ENCODE peak calls at places on chromosome 11, in eight cellular contexts. V is activated B cell treated with CpG ODN at 0.5 μM for 24 hours, K is upper lobe of right lung, F is brain microvascular endothelial cell, T is PC-9, A is bronchial epithelial cell, H is HL-60, G is DND-41. W is an unnamed sample.

GRCh38 chr11:17012712-17013547 is 1.3 kb downstream of the PLEKHA7 start:
- DNase-seq in V (no peak), A (peak), T (peak), H (no peak), K (peak), F (peak), G (no peak), W (no peak)

GRCh38 chr11:66719111-66719872 is 9.7 kb downstream of the SPTBN2 start:
- DNase-seq in A (no peak), H (no peak), V (no peak), K (peak), G (no peak), F (no peak), T (no peak), W (no peak)

GRCh38 chr11:70575396-70576060 is 177.2 kb downstream of the CTTN start:
- DNase-seq in F (no peak), G (no peak), A (no peak), K (peak), V (no peak), T (no peak), H (no peak), W (no peak)

GRCh38 chr11:134659882-134660281 is 247.8 kb upstream of the B3GAT1 start:
- DNase-seq in T (no peak), K (no peak), G (peak), F (no peak), A (no peak), H (no peak), V (no peak), W (no peak)

GRCh38 chr11:17413414-17414316 is 25.2 kb upstream of the KCNJ11 start:
- DNase-seq in G (no peak), K (peak), F (no peak), H (no peak), T (no peak), A (no peak), V (no peak), W (no peak)

GRCh38 chr11:27392715-27393114 is 29.7 kb upstream of the CCDC34 start:
- DNase-seq in K (no peak), V (no peak), A (peak), G (no peak), H (no peak), T (peak), F (peak), W (no peak)

GRCh38 chr11:12017865-12018453 is 9.5 kb upstream of the DKK3 start:
- DNase-seq in H (no peak), G (no peak), A (no peak), F (no peak), T (no peak), K (no peak), V (no peak), W (no peak)

GRCh38 chr11:129143335-129143734 is 48.8 kb downstream of the ARHGAP32 start:
- DNase-seq in F (peak), V (no peak), G (no peak), T (peak), A (peak), K (peak), H (no peak), W (no peak)

GRCh38 chr11:28729339-28729738 is 621.2 kb downstream of the METTL15 start:
- DNase-seq in G (no peak), K (peak), T (no peak), A (no peak), F (no peak), V (no peak), H (no peak), W (no peak)

GRCh38 chr11:60252709-60253108 is 9.8 kb upstream of the MS4A4E start:
- DNase-seq in K (no peak), V (no peak), H (no peak), G (no peak), F (no peak), A (no peak), T (no peak), W (no peak)

GRCh38 chr11:121038642-121039409 is 14.9 kb downstream of the TBCEL start:
- DNase-seq in G (no peak), F (no peak), T (no peak), H (no peak), A (no peak), K (no peak), V (no peak), W (no peak)

GRCh38 chr11:110425751-110426545 is 3.8 kb upstream of the FDX1 start:
- DNase-seq in G (no peak), K (no peak), F (peak), V (no peak), T (no peak), A (peak), H (no peak), W (no peak)

GRCh38 chr11:132140056-132140455 is 769.6 kb downstream of the NTM start:
- DNase-seq in G (no peak), H (no peak), F (no peak), K (no peak), T (no peak), V (no peak), A (no peak), W (no peak)

GRCh38 chr11:112694813-112695212 is 266.4 kb upstream of the NCAM1 start:
- DNase-seq in F (no peak), H (no peak), A (peak), T (no peak), K (no peak), V (no peak), G (no peak), W (no peak)

GRCh38 chr11:109422755-109423113 is 744 bp downstream of the C11orf87 start:
- DNase-seq in H (peak), T (no peak), V (no peak), A (peak), F (no peak), K (no peak), G (no peak), W (no peak)

GRCh38 chr11:34194576-34195335 is 89.3 kb downstream of the NAT10 start:
- DNase-seq in G (no peak), H (no peak), F (no peak), A (no peak), K (no peak), V (no peak), T (peak), W (no peak)

GRCh38 chr11:4095509-4096230 is 1.1 kb downstream of the RRM1 start:
- DNase-seq in H (peak), G (no peak), K (no peak), A (peak), V (no peak), F (peak), T (peak), W (no peak)

GRCh38 chr11:114604179-114604813 is 8.7 kb upstream of the NXPE4 start:
- DNase-seq in F (no peak), K (no peak), H (no peak), G (no peak), A (no peak), T (no peak), V (no peak), W (no peak)

GRCh38 chr11:16739326-16739875 is 954 bp downstream of the C11orf58 start:
- DNase-seq in H (no peak), V (no peak), A (no peak), G (no peak), T (no peak), F (peak), K (no peak), W (no peak)

GRCh38 chr11:111114091-111114490 is 131.4 kb upstream of the POU2AF2 start:
- DNase-seq in V (no peak), F (no peak), K (no peak), G (no peak), A (no peak), T (no peak), H (no peak), W (no peak)

GRCh38 chr11:116694815-116695590 is 77.8 kb downstream of the BUD13 start:
- DNase-seq in A (peak), G (no peak), V (no peak), T (no peak), K (no peak), H (no peak), F (no peak), W (no peak)

GRCh38 chr11:64389851-64390250 is 30.9 kb downstream of the RPS6KA4 start:
- DNase-seq in K (no peak), F (no peak), A (no peak), V (no peak), T (no peak), G (no peak), H (no peak), W (no peak)

GRCh38 chr11:77592727-77593126 is 3.0 kb downstream of the AQP11 start:
- DNase-seq in T (no peak), H (no peak), V (no peak), A (no peak), G (no peak), F (no peak), K (no peak), W (no peak)

GRCh38 chr11:124402326-124402922 is 3.6 kb upstream of the OR8B3 start:
- DNase-seq in K (no peak), V (no peak), T (peak), G (peak), F (peak), H (peak), A (peak), W (peak)

GRCh38 chr11:7577883-7578242 is 64.1 kb downstream of the PPFIBP2 start:
- DNase-seq in F (peak), V (no peak), K (no peak), A (peak), G (peak), T (peak), H (peak), W (no peak)

GRCh38 chr11:133957926-133958325 is 1.2 kb upstream of the IGSF9B start:
- DNase-seq in A (no peak), T (no peak), V (no peak), K (no peak), F (no peak), H (no peak), G (no peak), W (no peak)

GRCh38 chr11:86099727-86100320 is 30.9 kb upstream of the PICALM start:
- DNase-seq in T (peak), H (no peak), F (no peak), A (peak), V (no peak), K (no peak), G (no peak), W (no peak)

GRCh38 chr11:64250406-64250874 is 890 bp upstream of the PLCB3 start:
- DNase-seq in A (no peak), F (no peak), K (no peak), G (no peak), T (no peak), H (no peak), V (no peak), W (no peak)

GRCh38 chr11:12248330-12248729 is 129.0 kb upstream of the PARVA start:
- DNase-seq in H (no peak), K (peak), A (peak), V (no peak), G (no peak), T (peak), F (no peak), W (no peak)

GRCh38 chr11:72217856-72218745 is 1.5 kb downstream of the FOLR2 start:
- DNase-seq in F (no peak), K (no peak), V (no peak), G (no peak), A (no peak), T (no peak), H (no peak), W (no peak)

GRCh38 chr11:86067230-86068137 is 1.4 kb downstream of the PICALM start:
- DNase-seq in V (no peak), G (no peak), T (peak), K (no peak), H (peak), A (peak), F (no peak), W (no peak)

GRCh38 chr11:115920841-115921480 is 416.7 kb upstream of the CADM1 start:
- DNase-seq in F (no peak), K (no peak), A (no peak), G (no peak), H (no peak), V (no peak), T (no peak), W (no peak)

GRCh38 chr11:110862407-110862806 is 150.2 kb upstream of the ARHGAP20 start:
- DNase-seq in K (no peak), G (no peak), H (no peak), V (no peak), T (no peak), A (no peak), F (no peak), W (no peak)

GRCh38 chr11:120384476-120384875 is 48.3 kb downstream of the ARHGEF12 start:
- DNase-seq in A (no peak), G (no peak), T (no peak), H (no peak), V (no peak), F (no peak), K (no peak), W (no peak)

GRCh38 chr11:27705873-27706820 is 5.9 kb upstream of the BDNF start:
- DNase-seq in A (peak), V (no peak), H (no peak), F (no peak), G (no peak), K (no peak), T (no peak), W (no peak)

GRCh38 chr11:86069408-86070086 is 663 bp upstream of the PICALM start:
- DNase-seq in G (no peak), V (no peak), A (peak), T (peak), H (peak), K (no peak), F (peak), W (no peak)

GRCh38 chr11:119783466-119784400 is 54.7 kb upstream of the NECTIN1 start:
- DNase-seq in F (peak), K (no peak), V (no peak), H (no peak), A (no peak), G (no peak), T (no peak), W (no peak)

GRCh38 chr11:130719516-130719915 is 196.8 kb downstream of the SNX19 start:
- DNase-seq in F (peak), V (no peak), A (no peak), H (no peak), G (no peak), T (no peak), K (no peak), W (no peak)

GRCh38 chr11:130712480-130712879 is 203.8 kb downstream of the SNX19 start:
- DNase-seq in V (no peak), F (no peak), H (no peak), K (no peak), G (no peak), A (no peak), T (no peak), W (no peak)

GRCh38 chr11:130718118-130718517 is 198.2 kb downstream of the SNX19 start:
- DNase-seq in T (no peak), H (no peak), V (no peak), G (no peak), A (no peak), K (no peak), F (peak), W (no peak)

GRCh38 chr11:130711193-130711592 is 205.1 kb downstream of the SNX19 start:
- DNase-seq in G (no peak), H (no peak), F (peak), T (no peak), V (no peak), A (no peak), K (no peak), W (no peak)

DNA sequence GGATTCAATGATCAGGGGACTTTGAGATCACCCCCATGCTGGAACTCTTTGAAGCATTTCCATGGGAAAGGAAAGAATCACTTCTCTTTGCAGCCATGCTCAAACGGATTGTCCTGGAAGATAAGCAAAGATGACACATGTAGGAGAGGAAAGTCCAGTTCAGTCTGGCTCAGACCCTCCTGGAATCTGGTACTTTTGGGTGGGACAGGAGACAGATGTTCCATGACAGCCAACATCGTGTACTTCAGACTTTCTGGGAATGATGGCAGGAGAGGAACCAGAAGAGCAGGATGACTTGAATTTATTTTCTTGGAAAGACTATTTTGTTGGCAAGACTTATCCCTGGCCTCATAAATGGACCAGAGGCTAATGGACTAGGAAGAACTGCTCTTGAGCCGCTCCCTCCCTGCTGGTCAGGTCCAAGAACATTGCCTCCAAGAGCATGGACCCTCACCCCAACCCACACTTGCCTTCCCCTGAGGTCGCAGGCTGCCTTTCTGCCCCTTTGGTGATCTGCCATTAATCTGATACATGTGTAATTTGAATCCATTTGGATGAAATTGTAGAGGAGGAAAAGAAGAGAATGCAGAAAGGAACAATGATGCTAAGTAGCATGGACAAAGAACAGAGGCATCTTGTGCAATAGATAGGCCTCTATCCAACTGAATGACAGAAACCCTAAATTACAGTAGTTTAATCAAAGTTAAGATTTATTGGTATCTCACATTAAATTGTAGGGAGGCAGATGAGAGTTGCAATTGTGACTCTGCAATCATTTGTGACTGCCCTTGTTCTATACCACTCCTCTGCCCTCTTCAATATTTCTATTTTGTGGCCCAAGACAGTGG is 201.0 kb downstream of the SNX19 start:
- DNase-seq in A (no peak), T (no peak), V (no peak), K (no peak), F (no peak), H (no peak), G (no peak), W (no peak)
- TF ChIP-seq CTCF in A (no peak), T (no peak), V (no peak), K (no peak), F (no peak), H (no peak), G (no peak), W (no peak)

GRCh38 chr11:2088284-2088683 is 50.9 kb downstream of the IGF2 start:
- DNase-seq in V (no peak), F (no peak), G (no peak), T (no peak), K (no peak), H (no peak), A (no peak), W (no peak)

GRCh38 chr11:2091112-2091746 is 48.0 kb downstream of the IGF2 start:
- DNase-seq in V (no peak), G (no peak), T (no peak), H (no peak), F (no peak), K (peak), A (no peak), W (no peak)

GRCh38 chr11:2089536-2090165 is 49.5 kb downstream of the IGF2 start:
- DNase-seq in H (no peak), T (no peak), K (peak), F (no peak), A (peak), V (no peak), G (peak), W (peak)

GRCh38 chr11:2090172-2091111 is 48.7 kb downstream of the IGF2 start:
- DNase-seq in F (no peak), K (peak), V (no peak), H (no peak), A (no peak), T (no peak), G (no peak), W (peak)

DNA sequence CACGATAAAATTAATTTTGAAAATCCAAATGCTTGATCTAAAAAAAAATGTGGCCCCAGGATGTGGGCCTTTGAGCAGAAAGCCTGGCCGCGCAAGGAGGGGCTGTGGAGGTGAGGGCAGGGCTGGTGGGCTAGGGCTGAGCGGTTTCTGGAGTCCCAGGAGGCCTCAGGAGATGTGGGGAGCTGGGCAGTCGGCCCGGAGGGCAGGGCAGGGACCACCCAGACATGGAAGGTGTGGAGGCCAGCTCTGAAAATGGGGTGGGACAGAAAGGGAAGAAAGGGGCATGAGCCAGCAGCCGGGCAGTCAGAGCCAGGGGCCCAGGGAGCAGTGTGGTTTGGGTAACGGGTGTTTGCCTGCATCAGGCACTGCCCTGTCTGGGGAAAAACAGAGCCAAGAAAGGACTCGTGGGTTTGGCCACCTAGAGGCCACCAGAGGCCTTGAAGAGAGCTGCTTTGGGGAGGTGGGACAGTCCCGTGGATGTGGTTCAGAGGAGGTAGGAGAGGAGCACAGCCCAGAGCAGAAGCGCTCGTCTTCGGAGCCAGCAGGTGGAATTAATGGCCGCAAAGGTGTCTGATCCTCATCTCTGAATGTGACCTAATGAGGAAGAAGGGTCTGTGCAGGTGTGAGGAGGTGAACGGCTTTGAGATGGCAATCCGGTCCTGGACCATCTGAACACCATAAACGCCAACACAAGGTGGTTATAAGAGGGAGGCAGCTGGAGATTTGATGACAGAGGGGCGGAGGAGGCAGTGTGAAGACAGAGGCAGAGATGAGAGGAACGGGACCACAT is 50.2 kb downstream of the IGF2 start:
- DNase-seq in V (no peak), T (no peak), G (no peak), F (no peak), H (no peak), K (peak), A (no peak), W (peak)
- TF ChIP-seq CTCF in V (no peak), T (no peak), G (peak), F (peak), H (no peak), K (no peak), A (peak), W (no peak)

GRCh38 chr11:117953029-117953671 is 23.9 kb upstream of the TMPRSS13 start:
- DNase-seq in K (no peak), F (no peak), G (peak), T (no peak), A (no peak), H (peak), V (no peak), W (no peak)

GRCh38 chr11:117949062-117949461 is 19.9 kb upstream of the TMPRSS13 start:
- DNase-seq in T (no peak), F (no peak), K (no peak), H (no peak), G (no peak), V (no peak), A (no peak), W (no peak)

GRCh38 chr11:117946842-117947526 is 17.8 kb upstream of the TMPRSS13 start:
- DNase-seq in T (peak), H (peak), V (peak), A (peak), G (peak), F (peak), K (peak), W (peak)

GRCh38 chr11:117950999-117951961 is 22.1 kb upstream of the TMPRSS13 start:
- DNase-seq in T (no peak), H (peak), A (no peak), G (peak), K (no peak), F (no peak), V (peak), W (no peak)

DNA sequence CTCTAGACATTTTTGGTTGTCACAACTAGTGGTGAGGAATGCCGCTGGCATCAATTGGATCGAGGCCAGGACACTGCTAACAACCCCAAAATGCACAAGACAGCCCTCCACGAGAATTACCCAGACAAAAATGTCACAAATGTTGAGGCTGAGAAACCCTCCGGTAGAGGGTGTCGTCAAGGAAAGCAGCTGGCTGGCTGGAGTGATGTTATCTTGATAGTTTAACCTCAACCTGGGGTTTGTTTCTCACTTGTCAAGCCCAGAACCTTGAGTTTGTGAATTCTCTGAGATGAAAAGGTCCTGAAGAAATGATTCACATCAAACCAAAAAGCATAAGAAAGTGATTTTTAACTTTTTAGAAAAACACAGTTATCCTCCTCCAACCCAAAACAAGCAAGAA is 21.1 kb upstream of the TMPRSS13 start:
- DNase-seq in T (no peak), F (no peak), V (no peak), H (peak), K (no peak), G (peak), A (no peak), W (peak)
- TF ChIP-seq CTCF in T (no peak), F (peak), V (no peak), H (no peak), K (peak), G (peak), A (peak), W (peak)

GRCh38 chr11:97610000-97610399 is 1220.2 kb downstream of the JRKL start:
- DNase-seq in G (no peak), V (no peak), F (no peak), T (no peak), K (no peak), A (no peak), H (no peak), W (no peak)
- TF ChIP-seq CTCF in G (no peak), V (no peak), F (peak), T (no peak), K (no peak), A (no peak), H (no peak), W (no peak)

W was measured in natural killer cell.